ENCODE peak calls at places on chromosomes 11 and 22, in six cellular contexts. K is GM23248, A is HCT116, R is PC-3, B is hepatocyte, H is OCI-LY7. Z is an unnamed sample. For H3K9me2, the result is how much of the 10 kb centered on the place peaks cover.

GRCh38 chr11:65879622-65880021 is at the start of gene CTSW:
- DNase-seq in K (no peak), A (no peak), R (no peak), B (no peak), H (no peak), Z (no peak)

GRCh38 chr11:32088117-32088941 is 2.5 kb upstream of the RCN1 start:
- DNase-seq in K (peak), A (no peak), R (peak), B (peak), H (no peak), Z (peak)

GRCh38 chr11:116364357-116364756 is 408.4 kb downstream of the BUD13 start:
- DNase-seq in K (no peak), A (no peak), R (no peak), B (no peak), H (no peak), Z (no peak)

GRCh38 chr22:27494821-27495220 is 306.7 kb downstream of the MN1 start:
- DNase-seq in K (no peak), A (no peak), R (no peak), B (no peak), H (no peak), Z (no peak)

GRCh38 chr11:65209711-65210360 is 28.1 kb downstream of the CAPN1 start:
- DNase-seq in K (no peak), A (no peak), R (no peak), B (no peak), H (no peak), Z (peak)

GRCh38 chr11:12770966-12771597 is 96.9 kb downstream of the TEAD1 start:
- DNase-seq in K (no peak), A (no peak), R (no peak), B (no peak), H (no peak), Z (no peak)

GRCh38 chr11:57323503-57324153 is 1.1 kb downstream of the TNKS1BP1 start:
- DNase-seq in K (peak), A (no peak), R (no peak), B (peak), H (no peak), Z (no peak)

GRCh38 chr11:68002943-68003845 is 703 bp downstream of the UNC93B1 start:
- DNase-seq in K (peak), A (no peak), R (peak), B (peak), H (peak), Z (no peak)

GRCh38 chr11:68690671-68691401 is 6.5 kb downstream of the GAL start:
- DNase-seq in K (peak), A (no peak), R (no peak), B (no peak), H (no peak), Z (no peak)

GRCh38 chr11:8384199-8384821 is 120.6 kb upstream of the LMO1 start:
- DNase-seq in K (peak), A (no peak), R (peak), B (peak), H (no peak), Z (no peak)

GRCh38 chr11:22192642-22193347 is at the start of gene ANO5:
- DNase-seq in K (peak), A (no peak), R (no peak), B (peak), H (no peak), Z (no peak)

GRCh38 chr11:27249208-27249509 is 113.9 kb downstream of the CCDC34 start:
- DNase-seq in K (no peak), A (no peak), R (no peak), B (no peak), H (no peak), Z (no peak)

GRCh38 chr11:64007629-64008282 is 21.5 kb downstream of the OTUB1 start:
- DNase-seq in K (peak), A (peak), R (no peak), B (peak), H (no peak), Z (no peak)

GRCh38 chr11:35111171-35112055 is 27.6 kb upstream of the CD44 start:
- DNase-seq in K (peak), A (no peak), R (peak), B (no peak), H (no peak), Z (peak)

GRCh38 chr22:45428391-45429385 is 15.2 kb downstream of the RIBC2 start:
- DNase-seq in K (no peak), A (no peak), R (no peak), B (no peak), H (no peak), Z (no peak)

GRCh38 chr11:1073261-1073724 is 1.4 kb upstream of the MUC2 start:
- DNase-seq in K (peak), A (peak), R (peak), B (peak), H (no peak), Z (peak)

GRCh38 chr11:94873910-94874575 is 99.3 kb downstream of the CWC15 start:
- DNase-seq in K (no peak), A (no peak), R (no peak), B (no peak), H (no peak), Z (no peak)

GRCh38 chr11:11027271-11027670 is 169.4 kb upstream of the ZBED5 start:
- DNase-seq in K (peak), A (no peak), R (peak), B (no peak), H (no peak), Z (no peak)

GRCh38 chr22:23067691-23068090 is 2.6 kb upstream of the GNAZ start:
- DNase-seq in K (peak), A (no peak), R (peak), B (no peak), H (peak), Z (no peak)

DNA sequence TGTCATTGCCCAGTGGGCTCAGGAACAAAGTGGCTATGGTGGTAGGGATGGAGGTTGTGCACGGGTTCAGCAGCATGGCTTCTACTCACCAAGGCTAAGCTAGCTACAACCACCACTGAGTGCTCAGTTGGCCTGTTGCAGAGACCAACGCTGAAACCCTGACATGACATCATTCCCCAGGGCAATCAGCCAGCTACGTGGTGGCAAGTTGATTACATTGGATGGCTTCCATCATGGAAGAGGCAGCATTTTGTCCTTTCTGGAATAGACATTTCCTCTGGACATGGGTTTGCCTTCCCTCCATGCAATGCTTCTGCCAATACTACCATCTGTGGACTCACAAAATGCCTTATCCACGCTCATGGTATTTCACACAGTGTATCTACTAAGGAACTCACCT is 634.3 kb downstream of the OPCML start:
- DNase-seq in K (no peak), A (no peak), R (no peak), B (no peak), H (no peak), Z (no peak)
- H3K9me2 ChIP-seq in K (under half), A (under half), R (under half), B (under half), H (under half), Z (under half)

GRCh38 chr11:132894598-132894997 is 637.7 kb downstream of the OPCML start:
- DNase-seq in K (no peak), A (no peak), R (no peak), B (peak), H (no peak), Z (no peak)

GRCh38 chr11:132904091-132904490 is 628.2 kb downstream of the OPCML start:
- DNase-seq in K (no peak), A (no peak), R (no peak), B (no peak), H (no peak), Z (no peak)

GRCh38 chr11:132895340-132895739 is 637.0 kb downstream of the OPCML start:
- DNase-seq in K (peak), A (no peak), R (no peak), B (peak), H (no peak), Z (no peak)

GRCh38 chr11:132901638-132902610 is 630.4 kb downstream of the OPCML start:
- DNase-seq in K (peak), A (no peak), R (no peak), B (no peak), H (no peak), Z (no peak)

DNA sequence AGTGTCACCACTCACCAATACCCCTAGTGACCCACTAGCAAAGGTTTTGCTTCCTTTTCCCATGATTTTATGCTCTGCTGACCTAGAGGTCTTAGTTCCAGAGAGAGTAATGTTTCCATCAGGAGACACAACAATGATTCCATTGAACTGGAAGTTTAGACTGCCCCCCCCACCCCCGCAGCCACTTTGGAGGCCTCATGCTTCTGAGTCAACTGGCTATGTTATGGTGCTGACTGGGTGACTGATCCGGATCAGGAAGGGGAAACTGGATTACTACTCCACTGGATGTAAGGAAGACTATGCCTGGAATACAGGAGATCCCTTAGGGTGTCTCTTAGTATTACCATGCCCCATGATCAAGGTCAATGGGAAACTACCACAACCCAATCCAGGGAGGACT is 633.6 kb downstream of the OPCML start:
- DNase-seq in K (no peak), A (no peak), R (no peak), B (no peak), H (no peak), Z (no peak)
- H3K9me2 ChIP-seq in K (under half), A (under half), R (under half), B (under half), H (under half), Z (under half)

DNA sequence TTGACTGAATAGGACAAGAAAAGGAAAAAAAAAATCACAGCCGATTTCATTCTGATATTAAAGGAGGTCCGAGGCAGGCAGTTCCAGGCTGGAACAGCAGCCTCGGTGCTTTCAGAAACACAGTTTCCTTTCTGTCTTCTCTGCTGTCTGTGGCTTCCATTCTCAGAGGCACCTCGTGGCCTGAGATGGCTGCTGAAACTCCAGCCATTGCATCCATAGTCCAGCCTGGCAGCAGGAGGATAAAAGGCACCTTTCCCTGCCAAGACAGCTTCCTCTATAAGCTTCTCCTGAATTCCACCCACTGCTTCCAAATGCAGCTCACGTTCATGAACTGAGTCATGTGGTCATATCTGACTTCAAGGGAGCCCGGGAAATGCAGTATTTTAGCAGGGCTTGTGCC is 390.5 kb downstream of the TBC1D22A start:
- DNase-seq in K (peak), A (no peak), R (no peak), B (no peak), H (no peak), Z (no peak)
- H3K9me2 ChIP-seq in K (under half), A (under half), R (under half), B (under half), H (under half), Z (under half)

DNA sequence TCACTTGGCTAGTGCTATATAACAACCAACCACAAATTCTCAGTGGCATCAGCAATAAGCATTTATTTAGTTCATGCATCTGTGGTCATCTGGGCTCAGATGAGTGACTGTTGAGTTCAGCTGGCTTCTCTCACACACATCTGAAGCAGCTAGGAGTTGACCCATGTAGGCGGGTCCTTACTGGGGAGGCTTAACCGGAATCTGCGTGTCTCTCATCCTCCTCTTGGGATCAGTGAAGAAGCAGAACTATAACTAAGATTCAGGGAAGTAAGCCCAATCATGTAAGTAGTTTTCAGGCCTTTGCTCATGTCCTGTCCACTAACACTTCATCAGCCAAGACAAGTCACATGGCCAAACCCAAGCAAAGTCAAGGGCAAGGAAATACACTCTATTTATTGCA is 236.2 kb downstream of the C11orf87 start:
- DNase-seq in K (no peak), A (no peak), R (no peak), B (no peak), H (no peak), Z (no peak)
- H3K9me2 ChIP-seq in K (under half), A (under half), R (under half), B (under half), H (under half), Z (under half)

DNA sequence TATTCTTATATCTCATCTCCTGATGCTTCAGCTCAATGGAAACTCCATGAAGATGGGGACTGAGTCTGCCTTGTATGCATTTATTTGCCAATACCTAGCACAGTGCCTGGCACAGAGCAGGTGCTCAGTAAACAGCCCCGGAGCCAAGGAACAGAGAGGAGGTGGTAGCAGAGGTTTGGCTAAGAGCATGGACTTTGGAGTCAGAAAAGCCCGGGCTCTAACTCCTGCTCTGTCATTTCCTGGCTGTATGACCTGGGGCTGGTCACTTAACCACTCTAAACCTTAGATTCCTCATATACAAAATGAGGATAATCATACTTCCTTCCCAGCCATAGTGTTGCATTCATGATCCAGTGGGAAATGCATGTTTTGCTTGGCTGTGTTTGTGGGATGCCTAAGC is 36.6 kb downstream of the TP53I11 start:
- DNase-seq in K (no peak), A (no peak), R (no peak), B (no peak), H (no peak), Z (no peak)
- H3K9me2 ChIP-seq in K (under half), A (under half), R (under half), B (under half), H (under half), Z (under half)

GRCh38 chr11:41842673-41843072 is 383.2 kb upstream of the LRRC4C start:
- DNase-seq in K (no peak), A (no peak), R (no peak), B (no peak), H (no peak), Z (no peak)

GRCh38 chr11:41848349-41848748 is 388.9 kb upstream of the LRRC4C start:
- DNase-seq in K (no peak), A (no peak), R (no peak), B (no peak), H (no peak), Z (no peak)

GRCh38 chr11:41849250-41849649 is 389.8 kb upstream of the LRRC4C start:
- DNase-seq in K (no peak), A (no peak), R (no peak), B (no peak), H (no peak), Z (no peak)

GRCh38 chr11:41845066-41845465 is 385.6 kb upstream of the LRRC4C start:
- DNase-seq in K (no peak), A (no peak), R (peak), B (no peak), H (no peak), Z (no peak)
- H3K9me2 ChIP-seq in K (under half), A (under half), R (under half), B (under half), H (under half), Z (under half)

DNA sequence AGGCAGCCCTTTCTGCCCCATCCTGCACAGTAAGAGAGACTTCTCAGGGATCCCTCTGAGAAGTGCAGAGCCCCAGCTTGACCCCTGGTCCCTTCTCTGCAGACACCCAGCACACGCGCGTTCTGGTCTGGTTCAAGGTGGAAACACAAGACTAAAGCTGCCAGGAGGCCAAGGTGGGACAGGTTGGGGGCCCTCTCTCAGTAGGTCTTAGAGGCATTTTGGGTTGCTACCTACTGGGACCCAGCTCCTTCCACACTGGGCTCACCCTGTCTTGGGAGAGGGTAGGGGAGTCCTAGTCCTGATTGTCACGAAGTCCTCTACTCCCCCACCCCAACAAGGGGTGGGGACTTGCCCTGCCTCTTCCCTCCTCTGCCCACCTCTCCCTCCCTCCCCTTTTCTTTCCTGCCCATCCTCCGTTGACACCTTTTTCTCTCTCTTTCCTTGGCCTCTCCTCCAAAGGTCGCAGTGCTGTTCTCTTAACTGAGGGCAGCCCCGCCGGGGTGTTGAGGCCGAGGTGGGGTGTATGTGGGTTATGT is 763 bp upstream of the SOX10 start:
- DNase-seq in K (no peak), A (no peak), R (no peak), B (no peak), H (no peak), Z (no peak)
- H3K9me2 ChIP-seq in K (under half), A (under half), R (under half), B (under half), H (under half), Z (under half)

DNA sequence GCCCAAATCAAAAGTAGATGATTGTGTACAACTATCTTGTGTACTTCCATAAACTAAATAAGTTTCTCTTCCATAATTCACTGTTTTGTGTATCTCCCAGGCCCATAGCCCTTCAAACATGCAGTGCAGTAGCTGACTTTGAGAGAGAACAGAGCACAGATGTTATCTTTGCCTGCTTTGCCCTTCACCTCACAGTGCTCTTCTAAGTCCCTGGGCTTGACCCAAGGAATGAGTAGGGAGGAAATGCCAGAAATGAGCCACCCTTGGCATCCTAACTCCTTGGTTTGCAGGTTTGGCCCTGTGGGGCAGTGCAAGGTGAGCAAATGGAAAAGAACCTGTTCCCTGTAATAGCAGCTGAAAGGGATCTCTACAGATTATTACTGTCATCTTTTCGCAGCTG is 79.2 kb downstream of the STIM1 start:
- DNase-seq in K (no peak), A (no peak), R (no peak), B (no peak), H (no peak), Z (no peak)
- H3K9me2 ChIP-seq in K (under half), A (under half), R (under half), B (under half), H (under half), Z (under half)